ENCODE peak calls at places on chromosome 14, in four cellular contexts. S, R, Q and P are unnamed samples.

GRCh38 chr14:64419003-64419402 is 30.9 kb downstream of the MTHFD1 start:
- DNase-seq in R (no peak), S (no peak), Q (no peak), P (no peak)

GRCh38 chr14:51954657-51955056 is 34.7 kb upstream of the RTRAF start:
- DNase-seq in R (no peak), S (no peak), Q (no peak), P (no peak)

GRCh38 chr14:36661506-36662257 is at the start of gene PAX9:
- DNase-seq in Q (peak; percentile 78), S (peak; percentile 81), R (peak; percentile 23), P (peak; percentile 39)

GRCh38 chr14:101019974-101020710 is 116.6 kb upstream of the RTL1 start:
- DNase-seq in Q (no peak), S (no peak), R (no peak), P (no peak)

GRCh38 chr14:93137864-93138263 is 22.1 kb upstream of the ITPK1 start:
- DNase-seq in Q (peak; percentile 46), R (no peak), S (no peak), P (peak; percentile 56)

GRCh38 chr14:103172921-103173320 is 49.7 kb downstream of the TNFAIP2 start:
- DNase-seq in R (no peak), Q (no peak), S (no peak), P (no peak)

GRCh38 chr14:37655418-37655817 is 60.0 kb downstream of the TTC6 start:
- DNase-seq in R (no peak), S (peak; percentile 0), Q (no peak), P (peak; percentile 29)

GRCh38 chr14:104362761-104363605 is 216.6 kb upstream of the C14orf180 start:
- DNase-seq in R (no peak), Q (peak; percentile 36), S (no peak), P (no peak)

GRCh38 chr14:95432152-95433093 is 84.0 kb downstream of the SYNE3 start:
- DNase-seq in R (no peak), Q (peak; percentile 87), S (no peak), P (peak; percentile 16)

GRCh38 chr14:55107766-55108554 is 21.1 kb upstream of the LGALS3 start:
- DNase-seq in R (no peak), Q (no peak), S (peak; percentile 91), P (peak; percentile 83)

GRCh38 chr14:88660056-88660455 is 97.2 kb downstream of the ZC3H14 start:
- DNase-seq in S (no peak), R (no peak), Q (no peak), P (peak; percentile 27)

GRCh38 chr14:36300337-36300736 is 20.1 kb downstream of the MBIP start:
- DNase-seq in S (no peak), Q (no peak), R (peak; percentile 8), P (peak; percentile 47)

GRCh38 chr14:81637639-81638038 is 104.0 kb upstream of the SEL1L start:
- DNase-seq in R (no peak), S (no peak), Q (no peak), P (no peak)

GRCh38 chr14:63713765-63714164 is 14.1 kb downstream of the SGPP1 start:
- DNase-seq in R (no peak), Q (no peak), S (peak; percentile 32), P (no peak)

DNA sequence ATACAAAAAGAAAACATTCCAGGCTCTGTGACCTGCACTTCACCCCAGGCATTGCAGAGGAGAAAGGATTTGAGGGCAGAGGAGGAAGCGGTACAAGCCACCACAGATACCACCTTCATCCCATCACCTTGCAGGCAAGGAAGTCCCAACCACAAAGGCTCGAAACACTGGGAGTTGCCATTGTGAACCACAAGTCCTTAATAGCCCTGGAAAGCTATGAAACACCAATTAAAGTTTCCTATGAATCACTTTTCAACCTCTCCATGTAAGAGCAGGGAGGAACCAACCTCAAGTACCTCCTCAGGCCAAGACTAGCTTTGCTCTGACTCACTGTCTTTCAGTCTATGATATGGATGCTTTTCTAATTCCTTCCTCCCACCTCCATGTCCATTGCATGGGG is 27.0 kb downstream of the MAP3K9 start:
- DNase-seq in S (no peak), R (no peak), Q (no peak), P (no peak)
- TF ChIP-seq SIN3A in S (no peak), R (no peak), Q (no peak), P (no peak)

GRCh38 chr14:68779761-68780323 is 13.0 kb downstream of the ZFP36L1 start:
- DNase-seq in S (peak; percentile 94), R (no peak), Q (no peak), P (peak; percentile 96)
- TF ChIP-seq SIN3A in S (no peak), R (no peak), Q (peak; percentile 16), P (peak; percentile 46)

GRCh38 chr14:70148911-70149675 is 39.7 kb downstream of the SLC8A3 start:
- DNase-seq in Q (peak; percentile 56), R (no peak), S (no peak), P (no peak)
- TF ChIP-seq SIN3A in Q (no peak), R (no peak), S (no peak), P (no peak)

GRCh38 chr14:73719361-73719760 is 5.2 kb upstream of the PNMA1 start:
- DNase-seq in S (no peak), R (no peak), Q (no peak), P (no peak)

GRCh38 chr14:73717998-73718741 is 4.0 kb upstream of the PNMA1 start:
- DNase-seq in S (no peak), R (no peak), Q (peak; percentile 31), P (no peak)

GRCh38 chr14:73719791-73720190 is 5.6 kb upstream of the PNMA1 start:
- DNase-seq in R (no peak), S (no peak), Q (peak; percentile 15), P (no peak)

GRCh38 chr14:73717247-73717646 is 3.1 kb upstream of the PNMA1 start:
- DNase-seq in S (no peak), Q (peak; percentile 69), R (no peak), P (no peak)

GRCh38 chr14:73718742-73719251 is 4.6 kb upstream of the PNMA1 start:
- DNase-seq in R (no peak), S (no peak), Q (peak; percentile 93), P (no peak)
- TF ChIP-seq SIN3A in R (no peak), S (no peak), Q (no peak), P (no peak)

GRCh38 chr14:75845136-75845804 is 136.5 kb downstream of the TGFB3 start:
- DNase-seq in R (no peak), S (no peak), Q (no peak), P (no peak)
- TF ChIP-seq SIN3A in R (no peak), S (no peak), Q (no peak), P (no peak)

GRCh38 chr14:33475623-33476022 is 475.3 kb downstream of the EGLN3 start:
- DNase-seq in Q (peak; percentile 56), R (no peak), S (no peak), P (peak; percentile 58)
- TF ChIP-seq SIN3A in Q (no peak), R (no peak), S (no peak), P (no peak)

GRCh38 chr14:90849787-90850444 is 33.7 kb upstream of the TTC7B start:
- DNase-seq in S (no peak), Q (no peak), R (no peak), P (no peak)
- TF ChIP-seq SIN3A in S (no peak), Q (no peak), R (no peak), P (no peak)

GRCh38 chr14:106037380-106037779 is 511.0 kb downstream of the TMEM121 start:
- DNase-seq in R (no peak), S (no peak), Q (no peak), P (no peak)

GRCh38 chr14:106044949-106045596 is 518.7 kb downstream of the TMEM121 start:
- DNase-seq in R (no peak), S (peak; percentile 36), Q (peak; percentile 35), P (peak; percentile 83)

GRCh38 chr14:106044515-106044914 is 518.1 kb downstream of the TMEM121 start:
- DNase-seq in S (no peak), Q (no peak), R (no peak), P (no peak)

GRCh38 chr14:106039400-106039799 is 513.0 kb downstream of the TMEM121 start:
- DNase-seq in R (no peak), S (peak; percentile 7), Q (peak; percentile 17), P (no peak)
- TF ChIP-seq SIN3A in R (no peak), S (no peak), Q (no peak), P (no peak)

GRCh38 chr14:61476105-61476736 is 154.8 kb downstream of the PRKCH start:
- DNase-seq in Q (no peak), S (no peak), R (no peak), P (no peak)

GRCh38 chr14:61476737-61477410 is 155.5 kb downstream of the PRKCH start:
- DNase-seq in R (no peak), S (no peak), Q (peak; percentile 36), P (no peak)

GRCh38 chr14:61479746-61480502 is 158.5 kb downstream of the PRKCH start:
- DNase-seq in R (no peak), Q (no peak), S (no peak), P (no peak)

GRCh38 chr14:61478971-61479473 is 157.6 kb downstream of the PRKCH start:
- DNase-seq in R (no peak), S (no peak), Q (no peak), P (no peak)

DNA sequence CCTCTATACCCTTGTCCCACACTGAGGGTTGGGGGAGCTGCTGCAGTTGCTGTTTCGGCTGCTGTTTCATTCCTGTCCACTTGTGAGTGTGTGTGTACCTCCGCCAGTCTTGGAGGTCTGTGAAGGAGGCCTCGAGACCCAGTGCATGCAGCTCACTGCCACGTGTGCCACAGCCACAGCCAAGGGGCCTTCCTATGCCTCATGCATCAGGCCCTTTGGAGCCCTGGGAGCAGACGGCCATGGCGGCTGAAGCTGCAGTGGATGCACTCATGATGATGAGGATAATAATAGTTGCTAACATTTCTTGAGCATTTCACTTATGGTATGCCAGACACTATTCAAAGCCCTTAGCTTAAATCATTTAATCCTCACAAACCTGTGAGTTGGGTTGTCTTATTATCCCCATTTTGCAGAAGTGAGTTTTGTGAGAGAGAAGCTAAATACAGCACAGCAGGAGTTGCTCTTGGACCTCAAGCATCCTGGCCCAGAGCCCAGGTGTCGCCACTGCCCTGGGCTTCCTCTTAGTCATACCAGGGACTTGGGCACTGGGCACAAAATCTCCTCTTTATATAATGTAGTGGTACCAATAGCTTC is 156.6 kb downstream of the PRKCH start:
- DNase-seq in S (peak; percentile 40), Q (no peak), R (no peak), P (no peak)
- TF ChIP-seq SIN3A in S (no peak), Q (no peak), R (no peak), P (no peak)

GRCh38 chr14:58331111-58331510 is 32.8 kb downstream of the ARID4A start:
- DNase-seq in S (peak; percentile 21), Q (peak; percentile 72), R (peak; percentile 68), P (peak; percentile 91)

GRCh38 chr14:58332514-58332913 is 34.2 kb downstream of the ARID4A start:
- DNase-seq in R (no peak), Q (no peak), S (no peak), P (no peak)

DNA sequence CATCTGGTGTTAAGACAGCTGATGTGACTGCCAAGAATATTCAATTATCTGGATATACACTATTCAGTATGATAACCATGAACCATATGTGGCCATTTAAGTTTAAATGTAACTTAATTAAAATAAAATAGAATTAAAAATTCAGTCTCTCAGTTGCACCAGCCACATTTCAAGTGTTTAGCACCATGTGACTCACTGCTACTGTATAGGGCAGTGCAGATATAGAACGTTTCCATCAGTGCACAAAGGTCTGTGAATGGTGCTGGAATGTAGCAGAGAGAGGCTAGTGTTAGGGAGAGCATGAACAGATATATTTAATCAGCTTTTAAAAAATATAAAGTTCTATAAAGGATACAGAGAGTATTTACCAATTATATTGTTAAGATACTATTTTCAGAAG is 28.7 kb downstream of the ARID4A start:
- DNase-seq in R (no peak), S (no peak), Q (peak; percentile 22), P (no peak)
- TF ChIP-seq SIN3A in R (no peak), S (no peak), Q (no peak), P (no peak)